ENCODE peak calls at places on chromosomes 1 and 21, in six cellular contexts. Z is MM.1S, O is H1, P is ovary, A is upper lobe of right lung, V is pancreas. S is an unnamed sample. For H3K4me1, the result is how much of the 10 kb centered on the place peaks cover.

GRCh38 chr1:180274221-180274620 is 44.2 kb downstream of the LHX4 start:
- DNase-seq in Z (no peak), O (peak), P (no peak), A (no peak), V (no peak), S (no peak)

GRCh38 chr1:206705187-206705586 is 20.5 kb downstream of the MAPKAPK2 start:
- DNase-seq in Z (no peak), O (no peak), P (no peak), A (peak), V (no peak), S (peak)

GRCh38 chr1:53604291-53604919 is 134.6 kb downstream of the GLIS1 start:
- DNase-seq in Z (no peak), O (no peak), P (no peak), A (no peak), V (no peak), S (no peak)

GRCh38 chr1:203797948-203798347 is 2.5 kb downstream of the ZBED6 start:
- DNase-seq in Z (no peak), O (no peak), P (no peak), A (no peak), V (peak), S (peak)

GRCh38 chr1:182332256-182332655 is 59.3 kb downstream of the GLUL start:
- DNase-seq in Z (no peak), O (no peak), P (no peak), A (no peak), V (no peak), S (no peak)

GRCh38 chr1:58500036-58500435 is 46.5 kb downstream of the OMA1 start:
- DNase-seq in Z (no peak), O (no peak), P (no peak), A (no peak), V (no peak), S (no peak)

GRCh38 chr1:65832296-65832695 is 39.6 kb downstream of the PDE4B start:
- DNase-seq in Z (no peak), O (no peak), P (no peak), A (no peak), V (no peak), S (no peak)

GRCh38 chr1:40637617-40638016 is 27.9 kb downstream of the RIMS3 start:
- DNase-seq in Z (no peak), O (no peak), P (no peak), A (no peak), V (no peak), S (no peak)

GRCh38 chr1:21586926-21587601 is 77.8 kb downstream of the ALPL start:
- DNase-seq in Z (no peak), O (no peak), P (peak), A (peak), V (peak), S (peak)

GRCh38 chr1:92933459-92933858 is 27.8 kb downstream of the DIPK1A start:
- DNase-seq in Z (no peak), O (no peak), P (no peak), A (no peak), V (no peak), S (no peak)

GRCh38 chr1:63949965-63950364 is 176.1 kb downstream of the ROR1 start:
- DNase-seq in Z (no peak), O (no peak), P (peak), A (no peak), V (no peak), S (peak)

GRCh38 chr1:119631433-119632102 is 16.5 kb downstream of the ZNF697 start:
- DNase-seq in Z (no peak), O (peak), P (peak), A (peak), V (peak), S (peak)

GRCh38 chr1:172719066-172719627 is 60.2 kb downstream of the FASLG start:
- DNase-seq in Z (no peak), O (no peak), P (no peak), A (no peak), V (no peak), S (no peak)

GRCh38 chr1:58206749-58207148 is 339.8 kb downstream of the OMA1 start:
- DNase-seq in Z (no peak), O (no peak), P (no peak), A (no peak), V (no peak), S (no peak)

GRCh38 chr1:30988045-30988444 is 77.5 kb downstream of the PUM1 start:
- DNase-seq in Z (no peak), O (no peak), P (no peak), A (no peak), V (no peak), S (no peak)

GRCh38 chr1:165080253-165080896 is 276.1 kb downstream of the LMX1A start:
- DNase-seq in Z (no peak), O (no peak), P (no peak), A (no peak), V (no peak), S (no peak)

GRCh38 chr1:8077602-8078001 is 51.5 kb upstream of the ERRFI1 start:
- DNase-seq in Z (no peak), O (no peak), P (no peak), A (no peak), V (no peak), S (no peak)

GRCh38 chr1:62275095-62275494 is 44.1 kb downstream of the KANK4 start:
- DNase-seq in Z (no peak), O (no peak), P (no peak), A (no peak), V (no peak), S (no peak)

GRCh38 chr1:101150676-101151075 is 86.1 kb upstream of the S1PR1 start:
- DNase-seq in Z (no peak), O (no peak), P (no peak), A (no peak), V (no peak), S (no peak)

GRCh38 chr21:32334980-32335471 is 36.4 kb downstream of the MRAP start:
- DNase-seq in Z (no peak), O (no peak), P (no peak), A (no peak), V (no peak), S (no peak)

GRCh38 chr1:44557756-44558155 is 116.5 kb downstream of the TMEM53 start:
- DNase-seq in Z (no peak), O (no peak), P (no peak), A (no peak), V (no peak), S (peak)

GRCh38 chr21:34950980-34951379 is 98.1 kb downstream of the RUNX1 start:
- DNase-seq in Z (no peak), O (no peak), P (no peak), A (no peak), V (no peak), S (no peak)

GRCh38 chr21:37435120-37435519 is 68.5 kb downstream of the DYRK1A start:
- DNase-seq in Z (no peak), O (no peak), P (no peak), A (no peak), V (no peak), S (peak)
- H3K4me1 ChIP-seq in Z (under half), O (under half), P (under half), A (under half), V (under half), S (under half)

GRCh38 chr1:170765712-170766330 is 101.9 kb downstream of the PRRX1 start:
- DNase-seq in Z (peak), O (no peak), P (no peak), A (no peak), V (no peak), S (no peak)
- TF ChIP-seq CTCF in Z (peak), O (no peak), P (peak), A (peak), V (no peak), S (peak)

GRCh38 chr1:205026181-205026580 is 16.8 kb upstream of the CNTN2 start:
- DNase-seq in Z (no peak), O (no peak), P (no peak), A (no peak), V (no peak), S (no peak)

GRCh38 chr1:205030916-205031315 is 12.1 kb upstream of the CNTN2 start:
- DNase-seq in Z (no peak), O (no peak), P (no peak), A (no peak), V (no peak), S (no peak)

GRCh38 chr1:205025239-205025638 is 17.8 kb upstream of the CNTN2 start:
- DNase-seq in Z (no peak), O (no peak), P (no peak), A (no peak), V (no peak), S (no peak)

GRCh38 chr1:205032512-205032911 is 10.5 kb upstream of the CNTN2 start:
- DNase-seq in Z (no peak), O (no peak), P (no peak), A (no peak), V (no peak), S (no peak)

DNA sequence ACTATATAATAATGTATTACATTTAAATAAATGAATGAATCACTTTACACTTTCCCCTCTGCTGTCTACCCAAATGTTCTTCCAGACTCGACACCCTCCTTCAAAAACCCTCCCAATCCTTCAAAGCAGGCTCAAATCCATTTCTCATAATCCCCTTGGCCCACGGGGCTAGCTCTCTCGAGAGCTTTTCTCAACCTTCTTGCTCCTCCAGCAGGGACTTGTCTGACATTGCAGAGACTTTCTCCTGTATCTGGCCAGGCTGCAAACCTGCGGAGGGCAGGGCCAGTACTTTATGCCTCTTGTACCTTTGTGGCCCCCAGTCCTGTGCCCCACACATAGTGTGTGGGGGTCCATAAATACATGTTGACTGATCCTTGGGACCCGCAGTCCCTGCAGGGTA is 14.1 kb upstream of the CNTN2 start:
- DNase-seq in Z (no peak), O (no peak), P (no peak), A (no peak), V (no peak), S (no peak)
- H3K4me1 ChIP-seq in Z (under half), O (under half), P (under half), A (under half), V (under half), S (under half)

GRCh38 chr1:14787604-14788003 is 189.1 kb downstream of the KAZN start:
- DNase-seq in Z (no peak), O (peak), P (no peak), A (no peak), V (peak), S (no peak)
- TF ChIP-seq CTCF in Z (no peak), O (peak), P (no peak), A (no peak), V (no peak), S (no peak)

GRCh38 chr1:154956557-154956956 is 658 bp upstream of the PBXIP1 start:
- DNase-seq in Z (no peak), O (no peak), P (peak), A (no peak), V (no peak), S (peak)

GRCh38 chr1:154954541-154954940 is 1.4 kb downstream of the PBXIP1 start:
- DNase-seq in Z (no peak), O (no peak), P (no peak), A (no peak), V (no peak), S (no peak)

GRCh38 chr1:154953611-154954038 is 2.3 kb downstream of the PBXIP1 start:
- DNase-seq in Z (peak), O (no peak), P (peak), A (no peak), V (no peak), S (peak)

GRCh38 chr1:154955718-154956513 is at the start of gene PBXIP1:
- DNase-seq in Z (peak), O (peak), P (peak), A (no peak), V (no peak), S (peak)

DNA sequence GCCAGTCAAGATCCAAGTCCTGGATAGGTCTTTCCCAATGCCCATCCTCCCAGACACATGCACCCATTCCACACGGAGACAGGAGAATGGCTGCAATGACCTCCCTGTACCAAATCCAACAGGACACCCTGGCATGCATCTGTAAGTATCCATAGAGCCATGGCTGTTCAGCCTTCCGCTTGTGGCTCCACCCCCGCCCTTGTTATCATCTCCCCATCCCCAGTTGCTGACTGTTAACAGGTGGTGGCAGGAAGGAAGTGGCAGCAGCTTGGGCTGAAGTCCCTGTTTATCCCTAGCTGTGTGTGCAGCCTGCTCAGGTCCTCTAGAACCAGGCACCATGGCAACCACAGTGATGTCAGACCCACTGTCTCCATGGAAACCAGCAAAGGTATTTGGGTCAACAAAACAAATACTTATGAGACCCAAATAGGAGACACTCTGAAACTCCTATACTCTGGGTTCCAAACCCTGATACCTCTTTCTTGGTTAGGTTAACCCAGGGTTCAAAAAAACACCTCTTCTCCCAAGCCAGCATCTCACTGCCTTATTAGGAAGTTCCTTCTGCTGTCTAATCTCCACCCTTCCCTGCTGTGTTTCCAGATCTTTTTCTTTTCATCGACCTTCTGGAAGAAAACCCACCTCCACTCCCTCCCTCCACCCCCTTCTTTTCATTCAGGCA is 721 bp downstream of the PBXIP1 start:
- DNase-seq in Z (peak), O (no peak), P (peak), A (no peak), V (no peak), S (peak)
- H3K4me1 ChIP-seq in Z (under half), O (under half), P (under half), A (under half), V (under half), S (half or more)

GRCh38 chr1:231844986-231845502 is 218.5 kb downstream of the DISC1 start:
- DNase-seq in Z (no peak), O (no peak), P (no peak), A (no peak), V (no peak), S (peak)
- TF ChIP-seq CTCF in Z (no peak), O (no peak), P (no peak), A (peak), V (no peak), S (no peak)